ENCODE peak calls at places on chromosome 20, in five cellular contexts. One of them, this sample, is unnamed.

GRCh38 chr20:59123677-59124060 is 40.0 kb upstream of the ZNF831 start:
- DNase-seq in choroid plexus epithelial cell: no peak
- DNase-seq in colonic mucosa: no peak
- DNase-seq in PC-3: no peak
- DNase-seq in CD8-positive, alpha-beta memory T cell: no peak
- DNase-seq in this sample: no peak

GRCh38 chr20:58711266-58712051 is 18.9 kb downstream of the NPEPL1 start:
- DNase-seq in choroid plexus epithelial cell: no peak
- DNase-seq in colonic mucosa: peak; percentile 14
- DNase-seq in PC-3: no peak
- DNase-seq in CD8-positive, alpha-beta memory T cell: no peak
- DNase-seq in this sample: no peak

GRCh38 chr20:3785240-3786125 is 1.1 kb downstream of the CENPB start:
- DNase-seq in choroid plexus epithelial cell: no peak
- DNase-seq in colonic mucosa: no peak
- DNase-seq in PC-3: peak; percentile 36
- DNase-seq in CD8-positive, alpha-beta memory T cell: no peak
- DNase-seq in this sample: no peak

GRCh38 chr20:38671186-38671585 is 53.1 kb upstream of the SLC32A1 start:
- DNase-seq in choroid plexus epithelial cell: no peak
- DNase-seq in colonic mucosa: no peak
- DNase-seq in PC-3: no peak
- DNase-seq in CD8-positive, alpha-beta memory T cell: no peak
- DNase-seq in this sample: no peak

GRCh38 chr20:36795691-36796090 is 22.1 kb upstream of the DSN1 start:
- DNase-seq in choroid plexus epithelial cell: no peak
- DNase-seq in colonic mucosa: no peak
- DNase-seq in PC-3: no peak
- DNase-seq in CD8-positive, alpha-beta memory T cell: no peak
- DNase-seq in this sample: no peak

GRCh38 chr20:13220194-13220856 is 749 bp upstream of the ISM1 start:
- DNase-seq in choroid plexus epithelial cell: peak; percentile 20
- DNase-seq in colonic mucosa: no peak
- DNase-seq in PC-3: no peak
- DNase-seq in CD8-positive, alpha-beta memory T cell: no peak
- DNase-seq in this sample: no peak

GRCh38 chr20:14142171-14142570 is 146.9 kb downstream of the MACROD2 start:
- DNase-seq in choroid plexus epithelial cell: peak; percentile 82
- DNase-seq in colonic mucosa: peak; percentile 21
- DNase-seq in PC-3: peak; percentile 75
- DNase-seq in CD8-positive, alpha-beta memory T cell: no peak
- DNase-seq in this sample: peak; percentile 24

GRCh38 chr20:60048634-60049578 is 90.7 kb downstream of the CDH26 start:
- DNase-seq in choroid plexus epithelial cell: no peak
- DNase-seq in colonic mucosa: no peak
- DNase-seq in PC-3: no peak
- DNase-seq in CD8-positive, alpha-beta memory T cell: no peak
- DNase-seq in this sample: no peak

GRCh38 chr20:14918981-14919380 is 581.6 kb upstream of the FLRT3 start:
- DNase-seq in choroid plexus epithelial cell: no peak
- DNase-seq in colonic mucosa: no peak
- DNase-seq in PC-3: no peak
- DNase-seq in CD8-positive, alpha-beta memory T cell: no peak
- DNase-seq in this sample: no peak

GRCh38 chr20:40628877-40629276 is 60.2 kb downstream of the MAFB start:
- DNase-seq in choroid plexus epithelial cell: peak; percentile 57
- DNase-seq in colonic mucosa: no peak
- DNase-seq in PC-3: no peak
- DNase-seq in CD8-positive, alpha-beta memory T cell: no peak
- DNase-seq in this sample: no peak

GRCh38 chr20:8876381-8876780 is 192.5 kb upstream of the PLCB4 start:
- DNase-seq in choroid plexus epithelial cell: no peak
- DNase-seq in colonic mucosa: no peak
- DNase-seq in PC-3: no peak
- DNase-seq in CD8-positive, alpha-beta memory T cell: no peak
- DNase-seq in this sample: no peak

GRCh38 chr20:13423472-13424173 is 202.5 kb downstream of the ISM1 start:
- DNase-seq in choroid plexus epithelial cell: no peak
- DNase-seq in colonic mucosa: no peak
- DNase-seq in PC-3: no peak
- DNase-seq in CD8-positive, alpha-beta memory T cell: no peak
- DNase-seq in this sample: no peak

GRCh38 chr20:38548356-38549083 is 32.5 kb upstream of the ADIG start:
- DNase-seq in choroid plexus epithelial cell: no peak
- DNase-seq in colonic mucosa: no peak
- DNase-seq in PC-3: no peak
- DNase-seq in CD8-positive, alpha-beta memory T cell: no peak
- DNase-seq in this sample: no peak

GRCh38 chr20:4571759-4572531 is 149.8 kb upstream of the PRND start:
- DNase-seq in choroid plexus epithelial cell: no peak
- DNase-seq in colonic mucosa: no peak
- DNase-seq in PC-3: peak; percentile 52
- DNase-seq in CD8-positive, alpha-beta memory T cell: no peak
- DNase-seq in this sample: no peak

GRCh38 chr20:2314759-2315439 is 19.1 kb downstream of the TGM3 start:
- DNase-seq in choroid plexus epithelial cell: peak; percentile 31
- DNase-seq in colonic mucosa: no peak
- DNase-seq in PC-3: peak; percentile 30
- DNase-seq in CD8-positive, alpha-beta memory T cell: no peak
- DNase-seq in this sample: no peak

GRCh38 chr20:37406010-37406998 is 60.4 kb downstream of the SRC start:
- DNase-seq in choroid plexus epithelial cell: no peak
- DNase-seq in colonic mucosa: no peak
- DNase-seq in PC-3: peak; percentile 64
- DNase-seq in CD8-positive, alpha-beta memory T cell: no peak
- DNase-seq in this sample: peak; percentile 19

GRCh38 chr20:36676701-36677421 is 30.9 kb upstream of the SLA2 start:
- DNase-seq in choroid plexus epithelial cell: no peak
- DNase-seq in colonic mucosa: no peak
- DNase-seq in PC-3: no peak
- DNase-seq in CD8-positive, alpha-beta memory T cell: no peak
- DNase-seq in this sample: no peak

GRCh38 chr20:47319517-47320252 is 36.8 kb downstream of the ZMYND8 start:
- DNase-seq in choroid plexus epithelial cell: peak; percentile 73
- DNase-seq in colonic mucosa: peak; percentile 78
- DNase-seq in PC-3: peak; percentile 96
- DNase-seq in CD8-positive, alpha-beta memory T cell: no peak
- DNase-seq in this sample: no peak

GRCh38 chr20:36155991-36156390 is 1.5 kb downstream of the EPB41L1 start:
- DNase-seq in choroid plexus epithelial cell: no peak
- DNase-seq in colonic mucosa: no peak
- DNase-seq in PC-3: no peak
- DNase-seq in CD8-positive, alpha-beta memory T cell: no peak
- DNase-seq in this sample: no peak

GRCh38 chr20:23162887-23163286 is 76.8 kb upstream of the CD93 start:
- DNase-seq in choroid plexus epithelial cell: no peak
- DNase-seq in colonic mucosa: peak; percentile 17
- DNase-seq in PC-3: no peak
- DNase-seq in CD8-positive, alpha-beta memory T cell: no peak
- DNase-seq in this sample: no peak

GRCh38 chr20:9072741-9073310 is 3.9 kb downstream of the PLCB4 start:
- DNase-seq in choroid plexus epithelial cell: no peak
- DNase-seq in colonic mucosa: no peak
- DNase-seq in PC-3: no peak
- DNase-seq in CD8-positive, alpha-beta memory T cell: no peak
- DNase-seq in this sample: no peak

GRCh38 chr20:11379257-11380011 is 538.3 kb upstream of the BTBD3 start:
- DNase-seq in choroid plexus epithelial cell: peak; percentile 27
- DNase-seq in colonic mucosa: no peak
- DNase-seq in PC-3: no peak
- DNase-seq in CD8-positive, alpha-beta memory T cell: no peak
- DNase-seq in this sample: peak; percentile 29

GRCh38 chr20:50695144-50695872 is 4.0 kb upstream of the RIPOR3 start:
- DNase-seq in choroid plexus epithelial cell: no peak
- DNase-seq in colonic mucosa: no peak
- DNase-seq in PC-3: no peak
- DNase-seq in CD8-positive, alpha-beta memory T cell: no peak
- DNase-seq in this sample: no peak

GRCh38 chr20:6041808-6042265 is 12.0 kb downstream of the LRRN4 start:
- DNase-seq in choroid plexus epithelial cell: no peak
- DNase-seq in colonic mucosa: no peak
- DNase-seq in PC-3: no peak
- DNase-seq in CD8-positive, alpha-beta memory T cell: no peak
- DNase-seq in this sample: no peak

GRCh38 chr20:41480054-41480770 is 113.6 kb upstream of the EMILIN3 start:
- DNase-seq in choroid plexus epithelial cell: peak; percentile 68
- DNase-seq in colonic mucosa: no peak
- DNase-seq in PC-3: no peak
- DNase-seq in CD8-positive, alpha-beta memory T cell: no peak
- DNase-seq in this sample: peak; percentile 83

GRCh38 chr20:9590189-9590588 is 75.8 kb downstream of the LAMP5 start:
- DNase-seq in choroid plexus epithelial cell: peak; percentile 24
- DNase-seq in colonic mucosa: no peak
- DNase-seq in PC-3: peak; percentile 99
- DNase-seq in CD8-positive, alpha-beta memory T cell: no peak
- DNase-seq in this sample: no peak

GRCh38 chr20:47814632-47815415 is 29.5 kb upstream of the SULF2 start:
- DNase-seq in choroid plexus epithelial cell: no peak
- DNase-seq in colonic mucosa: no peak
- DNase-seq in PC-3: no peak
- DNase-seq in CD8-positive, alpha-beta memory T cell: no peak
- DNase-seq in this sample: no peak

GRCh38 chr20:32368930-32369329 is 10.8 kb downstream of the ASXL1 start:
- DNase-seq in choroid plexus epithelial cell: peak; percentile 82
- DNase-seq in colonic mucosa: no peak
- DNase-seq in PC-3: no peak
- DNase-seq in CD8-positive, alpha-beta memory T cell: no peak
- DNase-seq in this sample: no peak